ENCODE peak calls at places on chromosomes 1 and 21, in four cellular contexts. One of them, this sample, is unnamed.

GRCh38 chr1:196897158-196897828 is 9.4 kb downstream of the CFHR4 start:
- DNase-seq in IMR-90: no peak
- DNase-seq in fibroblast of lung: no peak
- DNase-seq in thyroid gland: peak; percentile 7
- DNase-seq in this sample: no peak

GRCh38 chr1:215543191-215543606 is 23.9 kb upstream of the KCTD3 start:
- DNase-seq in thyroid gland: no peak
- DNase-seq in IMR-90: peak; percentile 72
- DNase-seq in fibroblast of lung: peak; percentile 63
- DNase-seq in this sample: no peak

GRCh38 chr1:199404976-199405375 is 622.5 kb upstream of the NR5A2 start:
- DNase-seq in fibroblast of lung: peak; percentile 54
- DNase-seq in IMR-90: peak; percentile 70
- DNase-seq in thyroid gland: no peak
- DNase-seq in this sample: no peak

GRCh38 chr1:162069334-162070093 is at the start of gene NOS1AP:
- DNase-seq in fibroblast of lung: peak; percentile 38
- DNase-seq in thyroid gland: peak; percentile 82
- DNase-seq in IMR-90: no peak
- DNase-seq in this sample: peak; percentile 8

GRCh38 chr1:111275780-111276433 is 14.7 kb upstream of the CHIA start:
- DNase-seq in fibroblast of lung: no peak
- DNase-seq in IMR-90: no peak
- DNase-seq in thyroid gland: no peak
- DNase-seq in this sample: no peak

GRCh38 chr1:210397681-210398080 is 69.0 kb downstream of the HHAT start:
- DNase-seq in thyroid gland: no peak
- DNase-seq in IMR-90: no peak
- DNase-seq in fibroblast of lung: no peak
- DNase-seq in this sample: no peak

GRCh38 chr1:58934711-58935110 is 150.9 kb upstream of the JUN start:
- DNase-seq in IMR-90: no peak
- DNase-seq in thyroid gland: peak; percentile 12
- DNase-seq in fibroblast of lung: no peak
- DNase-seq in this sample: no peak

GRCh38 chr21:18244721-18245486 is at the start of gene CHODL:
- DNase-seq in fibroblast of lung: peak; percentile 1
- DNase-seq in IMR-90: no peak
- DNase-seq in thyroid gland: no peak
- DNase-seq in this sample: no peak

GRCh38 chr1:157882560-157882959 is 41.0 kb upstream of the CD5L start:
- DNase-seq in thyroid gland: no peak
- DNase-seq in fibroblast of lung: no peak
- DNase-seq in IMR-90: no peak
- DNase-seq in this sample: no peak

GRCh38 chr1:8903908-8904650 is 25.6 kb upstream of the ENO1 start:
- DNase-seq in fibroblast of lung: peak; percentile 98
- DNase-seq in thyroid gland: peak; percentile 88
- DNase-seq in IMR-90: peak; percentile 96
- DNase-seq in this sample: no peak

GRCh38 chr1:18635833-18636671 is 5.4 kb downstream of the PAX7 start:
- DNase-seq in thyroid gland: peak; percentile 29
- DNase-seq in fibroblast of lung: no peak
- DNase-seq in IMR-90: no peak
- DNase-seq in this sample: no peak

GRCh38 chr1:230138561-230139239 is 71.7 kb downstream of the GALNT2 start:
- DNase-seq in IMR-90: no peak
- DNase-seq in thyroid gland: no peak
- DNase-seq in fibroblast of lung: no peak
- DNase-seq in this sample: no peak

GRCh38 chr1:55695151-55695550 is 480.0 kb upstream of the USP24 start:
- DNase-seq in fibroblast of lung: peak; percentile 72
- DNase-seq in thyroid gland: no peak
- DNase-seq in IMR-90: no peak
- DNase-seq in this sample: no peak

GRCh38 chr1:78617615-78618026 is 2.6 kb upstream of the IFI44L start:
- DNase-seq in fibroblast of lung: peak; percentile 76
- DNase-seq in IMR-90: peak; percentile 85
- DNase-seq in thyroid gland: peak; percentile 71
- DNase-seq in this sample: peak; percentile 15

GRCh38 chr1:157252473-157252872 is 114.3 kb upstream of the ETV3 start:
- DNase-seq in thyroid gland: no peak
- DNase-seq in IMR-90: no peak
- DNase-seq in fibroblast of lung: no peak
- DNase-seq in this sample: no peak

GRCh38 chr21:16264314-16264713 is 534.5 kb downstream of the USP25 start:
- DNase-seq in fibroblast of lung: no peak
- DNase-seq in IMR-90: no peak
- DNase-seq in thyroid gland: no peak
- DNase-seq in this sample: no peak

GRCh38 chr1:42336978-42337377 is 1.9 kb upstream of the FOXJ3 start:
- DNase-seq in fibroblast of lung: no peak
- DNase-seq in IMR-90: no peak
- DNase-seq in thyroid gland: no peak
- DNase-seq in this sample: no peak
- H3K4me1 ChIP-seq in fibroblast of lung: peaks cover 2% of the 10 kb centered on the region
- H3K4me1 ChIP-seq in IMR-90: no peaks in the 10 kb centered on the region
- H3K4me1 ChIP-seq in thyroid gland: peaks cover 12% of the 10 kb centered on the region
- H3K4me1 ChIP-seq in this sample: peaks cover 25% of the 10 kb centered on the region

GRCh38 chr1:100606438-100606837 is 68.5 kb downstream of the GPR88 start:
- DNase-seq in thyroid gland: no peak
- DNase-seq in fibroblast of lung: peak; percentile 65
- DNase-seq in IMR-90: peak; percentile 74
- DNase-seq in this sample: no peak
- TF ChIP-seq CTCF in thyroid gland: no peak
- TF ChIP-seq CTCF in fibroblast of lung: peak; percentile 86
- TF ChIP-seq CTCF in IMR-90: peak; percentile 81
- TF ChIP-seq CTCF in this sample: peak; percentile 37

GRCh38 chr1:150763631-150764223 is 1.9 kb downstream of the CTSS start:
- DNase-seq in IMR-90: peak; percentile 15
- DNase-seq in thyroid gland: no peak
- DNase-seq in fibroblast of lung: no peak
- DNase-seq in this sample: no peak
- H3K4me3 ChIP-seq in IMR-90: no peak overlapping the region
- H3K4me3 ChIP-seq in thyroid gland: no peak overlapping the region
- H3K4me3 ChIP-seq in fibroblast of lung: no peak overlapping the region
- H3K4me3 ChIP-seq in this sample: peak overlapping the region; percentile 66

GRCh38 chr1:172177849-172178248 is 242.6 kb upstream of the C1orf105 start:
- DNase-seq in fibroblast of lung: no peak
- DNase-seq in IMR-90: no peak
- DNase-seq in thyroid gland: no peak
- DNase-seq in this sample: no peak
- H3K4me1 ChIP-seq in fibroblast of lung: peaks cover 10% of the 10 kb centered on the region
- H3K4me1 ChIP-seq in IMR-90: peaks cover 4% of the 10 kb centered on the region
- H3K4me1 ChIP-seq in thyroid gland: no peaks in the 10 kb centered on the region
- H3K4me1 ChIP-seq in this sample: peaks cover 15% of the 10 kb centered on the region

GRCh38 chr1:54275349-54275748 is 75.4 kb downstream of the MRPL37 start:
- DNase-seq in IMR-90: peak; percentile 51
- DNase-seq in thyroid gland: peak; percentile 27
- DNase-seq in fibroblast of lung: peak; percentile 80
- DNase-seq in this sample: peak; percentile 87
- TF ChIP-seq CTCF in IMR-90: peak; percentile 31
- TF ChIP-seq CTCF in thyroid gland: no peak
- TF ChIP-seq CTCF in fibroblast of lung: peak; percentile 54
- TF ChIP-seq CTCF in this sample: peak; percentile 33

GRCh38 chr1:185156321-185156853 is 366 bp downstream of the TRMT1L start:
- DNase-seq in fibroblast of lung: no peak
- DNase-seq in IMR-90: no peak
- DNase-seq in thyroid gland: no peak
- DNase-seq in this sample: peak; percentile 20

GRCh38 chr1:185152187-185152767 is 4.5 kb downstream of the TRMT1L start:
- DNase-seq in thyroid gland: no peak
- DNase-seq in IMR-90: no peak
- DNase-seq in fibroblast of lung: peak; percentile 11
- DNase-seq in this sample: no peak

GRCh38 chr1:185156854-185157598 is at the start of the genes SWT1 and TRMT1L:
- DNase-seq in fibroblast of lung: peak; percentile 99
- DNase-seq in thyroid gland: peak; percentile 100
- DNase-seq in IMR-90: peak; percentile 99
- DNase-seq in this sample: peak; percentile 100

GRCh38 chr1:185155600-185156320 is 993 bp downstream of the TRMT1L start:
- DNase-seq in thyroid gland: no peak
- DNase-seq in IMR-90: peak; percentile 52
- DNase-seq in fibroblast of lung: peak; percentile 70
- DNase-seq in this sample: no peak

DNA sequence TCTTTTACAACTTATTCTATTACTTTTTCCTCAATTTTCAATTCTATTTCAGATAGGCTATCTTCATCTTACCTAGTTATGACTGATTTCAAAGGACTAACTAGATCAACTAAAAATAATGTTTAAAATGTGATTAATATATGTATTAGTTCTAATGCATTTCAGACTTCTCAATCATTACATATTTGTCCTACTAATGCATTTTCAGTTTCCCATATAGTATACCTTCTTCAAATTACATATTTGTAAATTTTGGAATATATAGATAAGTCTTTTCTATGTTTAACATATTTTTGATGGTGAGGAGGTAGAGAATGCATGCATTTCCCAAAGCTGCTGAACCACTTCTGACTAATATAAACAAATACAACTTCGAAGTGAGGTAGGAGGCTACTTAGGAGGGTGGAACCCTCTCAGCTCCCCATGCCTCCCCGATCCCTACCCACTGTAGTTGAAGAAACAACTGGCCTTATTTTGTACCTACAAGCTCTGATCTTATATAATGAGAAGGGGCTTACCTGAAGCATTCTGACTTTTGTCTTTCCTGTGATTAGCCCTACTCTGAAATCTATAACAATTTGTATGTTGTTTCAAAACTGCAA is 1.7 kb downstream of the TRMT1L start:
- DNase-seq in fibroblast of lung: peak; percentile 30
- DNase-seq in thyroid gland: no peak
- DNase-seq in IMR-90: peak; percentile 64
- DNase-seq in this sample: no peak
- H3K4me3 ChIP-seq in fibroblast of lung: peak overlapping the region; percentile 92
- H3K4me3 ChIP-seq in thyroid gland: no peak overlapping the region
- H3K4me3 ChIP-seq in IMR-90: peak overlapping the region; percentile 21
- H3K4me3 ChIP-seq in this sample: peak overlapping the region; percentile 95

GRCh38 chr1:75087278-75087677 is 46.9 kb upstream of the LHX8 start:
- DNase-seq in fibroblast of lung: peak; percentile 1
- DNase-seq in IMR-90: no peak
- DNase-seq in thyroid gland: no peak
- DNase-seq in this sample: no peak

GRCh38 chr1:75097686-75098085 is 36.5 kb upstream of the LHX8 start:
- DNase-seq in thyroid gland: peak; percentile 7
- DNase-seq in IMR-90: no peak
- DNase-seq in fibroblast of lung: peak; percentile 13
- DNase-seq in this sample: no peak

DNA sequence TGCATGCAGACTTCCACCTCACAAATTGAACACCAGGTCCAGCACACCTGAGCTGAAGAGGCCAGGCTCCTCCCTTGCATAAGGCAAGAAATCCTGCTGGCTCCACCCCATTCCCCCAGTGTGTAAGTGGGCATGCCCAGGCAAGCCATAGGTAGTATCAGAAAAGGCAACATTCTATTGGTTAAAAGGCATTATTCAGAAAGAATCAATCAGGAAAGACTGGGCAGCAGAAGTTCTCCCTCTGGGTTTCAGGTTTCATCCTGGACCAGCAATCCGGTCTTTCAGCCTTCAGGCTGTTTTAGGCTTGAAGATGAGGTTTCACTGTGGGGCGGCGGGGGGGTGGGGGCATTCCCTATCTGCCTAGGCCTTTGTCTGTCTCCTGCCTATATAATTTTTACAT is 42.0 kb upstream of the LHX8 start:
- DNase-seq in thyroid gland: no peak
- DNase-seq in fibroblast of lung: no peak
- DNase-seq in IMR-90: no peak
- DNase-seq in this sample: no peak
- H3K4me1 ChIP-seq in thyroid gland: no peaks in the 10 kb centered on the region
- H3K4me1 ChIP-seq in fibroblast of lung: no peaks in the 10 kb centered on the region
- H3K4me1 ChIP-seq in IMR-90: no peaks in the 10 kb centered on the region
- H3K4me1 ChIP-seq in this sample: no peaks in the 10 kb centered on the region

This sample was measured in thoracic aorta.